ENCODE peak calls at places on chromosome 3, in nine cellular contexts. R is neural progenitor cell, I is RWPE1, W is heart left ventricle, U is fibroblast of villous mesenchyme, P is stomach, Z is GM12864, F is retinal pigment epithelial cell, N is choroid plexus epithelial cell. Q is an unnamed sample.

GRCh38 chr3:73419179-73419803 is 205.4 kb downstream of the PDZRN3 start:
- DNase-seq in R (peak), I (no peak), W (no peak), U (peak), P (no peak), Z (no peak), F (no peak), N (peak), Q (no peak)

GRCh38 chr3:156356537-156357363 is 198.2 kb downstream of the SSR3 start:
- DNase-seq in R (no peak), I (no peak), W (no peak), U (no peak), P (no peak), Z (no peak), F (no peak), N (peak), Q (no peak)

GRCh38 chr3:143152043-143152442 is 32.5 kb downstream of the CHST2 start:
- DNase-seq in R (no peak), I (no peak), W (no peak), U (no peak), P (no peak), Z (no peak), F (no peak), N (no peak), Q (no peak)

GRCh38 chr3:77186319-77186718 is 146.4 kb downstream of the ROBO2 start:
- DNase-seq in R (no peak), I (no peak), W (no peak), U (no peak), P (no peak), Z (no peak), F (no peak), N (no peak), Q (no peak)

GRCh38 chr3:123935830-123936229 is 25.2 kb downstream of the CCDC14 start:
- DNase-seq in R (no peak), I (no peak), W (no peak), U (no peak), P (no peak), Z (no peak), F (no peak), N (no peak), Q (no peak)

GRCh38 chr3:13851091-13851849 is 28.6 kb downstream of the WNT7A start:
- DNase-seq in R (no peak), I (no peak), W (no peak), U (no peak), P (no peak), Z (no peak), F (no peak), N (no peak), Q (no peak)

GRCh38 chr3:69009559-69010410 is 3.7 kb downstream of the EOGT start:
- DNase-seq in R (peak), I (no peak), W (no peak), U (peak), P (no peak), Z (no peak), F (peak), N (peak), Q (no peak)

GRCh38 chr3:188776447-188776846 is 395.3 kb upstream of the TPRG1 start:
- DNase-seq in R (peak), I (no peak), W (no peak), U (no peak), P (no peak), Z (no peak), F (no peak), N (peak), Q (no peak)

GRCh38 chr3:46695177-46695961 is 1.9 kb upstream of the ALS2CL start:
- DNase-seq in R (peak), I (no peak), W (peak), U (no peak), P (peak), Z (no peak), F (no peak), N (no peak), Q (no peak)

GRCh38 chr3:15313461-15313860 is 18.9 kb downstream of the SH3BP5 start:
- DNase-seq in R (no peak), I (no peak), W (no peak), U (no peak), P (no peak), Z (no peak), F (no peak), N (no peak), Q (no peak)

GRCh38 chr3:162586591-162586990 is 1090.0 kb downstream of the OTOL1 start:
- DNase-seq in R (no peak), I (no peak), W (no peak), U (peak), P (no peak), Z (no peak), F (no peak), N (peak), Q (no peak)

GRCh38 chr3:141431411-141432378 is 55.1 kb upstream of the RASA2 start:
- DNase-seq in R (no peak), I (no peak), W (no peak), U (peak), P (no peak), Z (no peak), F (peak), N (no peak), Q (no peak)

GRCh38 chr3:96814581-96815567 is at the start of gene EPHA6:
- DNase-seq in R (peak), I (no peak), W (peak), U (no peak), P (no peak), Z (no peak), F (no peak), N (no peak), Q (no peak)

GRCh38 chr3:377158-377561 is 180.6 kb downstream of the CHL1 start:
- DNase-seq in R (peak), I (no peak), W (no peak), U (peak), P (no peak), Z (peak), F (no peak), N (peak), Q (no peak)

GRCh38 chr3:12603969-12604368 is 47.1 kb downstream of the MKRN2 start:
- DNase-seq in R (no peak), I (no peak), W (no peak), U (no peak), P (no peak), Z (no peak), F (no peak), N (no peak), Q (no peak)

GRCh38 chr3:12598890-12599289 is 42.0 kb downstream of the MKRN2 start:
- DNase-seq in R (no peak), I (no peak), W (no peak), U (no peak), P (no peak), Z (no peak), F (no peak), N (no peak), Q (no peak)

GRCh38 chr3:12601072-12601471 is 44.2 kb downstream of the MKRN2 start:
- DNase-seq in R (no peak), I (no peak), W (no peak), U (peak), P (no peak), Z (no peak), F (no peak), N (peak), Q (no peak)
- TF ChIP-seq CTCF in R (no peak), I (no peak), W (no peak), U (peak), P (no peak), Z (no peak), F (peak), N (peak), Q (peak)

GRCh38 chr3:186096295-186096694 is 12.6 kb downstream of the ETV5 start:
- DNase-seq in R (peak), I (no peak), W (no peak), U (no peak), P (no peak), Z (no peak), F (no peak), N (no peak), Q (no peak)

GRCh38 chr3:186097663-186098451 is 11.0 kb downstream of the ETV5 start:
- DNase-seq in R (peak), I (peak), W (peak), U (peak), P (peak), Z (no peak), F (peak), N (peak), Q (peak)

GRCh38 chr3:186095584-186096061 is 13.3 kb downstream of the ETV5 start:
- DNase-seq in R (no peak), I (no peak), W (no peak), U (no peak), P (peak), Z (no peak), F (no peak), N (no peak), Q (no peak)

GRCh38 chr3:186098740-186099139 is 10.1 kb downstream of the ETV5 start:
- DNase-seq in R (no peak), I (no peak), W (no peak), U (no peak), P (no peak), Z (no peak), F (no peak), N (no peak), Q (no peak)

GRCh38 chr3:186097317-186097662 is 11.6 kb downstream of the ETV5 start:
- DNase-seq in R (no peak), I (no peak), W (no peak), U (no peak), P (no peak), Z (no peak), F (no peak), N (no peak), Q (no peak)
- TF ChIP-seq CTCF in R (no peak), I (no peak), W (no peak), U (no peak), P (no peak), Z (no peak), F (peak), N (peak), Q (no peak)

GRCh38 chr3:111617912-111618601 is 22.9 kb upstream of the ZBED2 start:
- DNase-seq in R (no peak), I (no peak), W (peak), U (no peak), P (no peak), Z (no peak), F (no peak), N (no peak), Q (no peak)

GRCh38 chr3:111621535-111621934 is 26.4 kb upstream of the ZBED2 start:
- DNase-seq in R (peak), I (no peak), W (no peak), U (no peak), P (no peak), Z (no peak), F (no peak), N (no peak), Q (no peak)

GRCh38 chr3:111617406-111617805 is 22.3 kb upstream of the ZBED2 start:
- DNase-seq in R (no peak), I (no peak), W (no peak), U (no peak), P (no peak), Z (no peak), F (no peak), N (no peak), Q (no peak)

GRCh38 chr3:111618945-111619344 is 23.8 kb upstream of the ZBED2 start:
- DNase-seq in R (no peak), I (no peak), W (no peak), U (no peak), P (no peak), Z (no peak), F (no peak), N (no peak), Q (no peak)

DNA sequence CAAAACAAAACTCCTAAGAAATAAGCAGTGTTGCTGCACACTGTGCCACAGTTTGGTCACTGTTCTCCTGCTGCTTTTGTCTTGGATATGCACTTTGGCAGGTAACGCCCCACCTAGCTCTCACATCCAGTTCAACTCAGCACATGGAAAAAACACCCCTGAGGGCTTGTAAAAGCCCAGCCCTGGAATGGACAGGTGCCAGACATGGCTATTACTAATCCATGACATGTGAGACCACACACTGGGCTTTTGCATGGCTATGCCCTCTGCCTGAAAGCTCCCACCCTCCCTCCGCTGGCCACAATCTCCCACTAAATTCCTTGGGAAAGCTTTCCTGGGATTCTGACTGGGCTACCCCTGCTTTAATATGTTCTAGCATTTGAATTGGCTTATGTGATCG is 24.7 kb upstream of the ZBED2 start:
- DNase-seq in R (no peak), I (peak), W (no peak), U (no peak), P (no peak), Z (no peak), F (peak), N (no peak), Q (no peak)
- TF ChIP-seq CTCF in R (no peak), I (no peak), W (no peak), U (no peak), P (no peak), Z (no peak), F (no peak), N (no peak), Q (no peak)

GRCh38 chr3:36960502-36960901 is 15.6 kb upstream of the TRANK1 start:
- DNase-seq in R (no peak), I (no peak), W (no peak), U (no peak), P (no peak), Z (no peak), F (no peak), N (no peak), Q (no peak)
- TF ChIP-seq CTCF in R (no peak), I (no peak), W (no peak), U (no peak), P (no peak), Z (peak), F (no peak), N (no peak), Q (no peak)

GRCh38 chr3:133925960-133926735 is 30.5 kb upstream of the RAB6B start:
- DNase-seq in R (no peak), I (no peak), W (no peak), U (no peak), P (no peak), Z (no peak), F (no peak), N (no peak), Q (peak)

GRCh38 chr3:133927543-133928066 is 31.9 kb upstream of the RAB6B start:
- DNase-seq in R (peak), I (peak), W (peak), U (peak), P (peak), Z (no peak), F (no peak), N (no peak), Q (peak)

GRCh38 chr3:133928903-133929607 is 33.4 kb upstream of the RAB6B start:
- DNase-seq in R (no peak), I (no peak), W (no peak), U (no peak), P (no peak), Z (no peak), F (no peak), N (no peak), Q (peak)

GRCh38 chr3:133928136-133928893 is 32.6 kb upstream of the RAB6B start:
- DNase-seq in R (no peak), I (no peak), W (no peak), U (no peak), P (no peak), Z (no peak), F (no peak), N (no peak), Q (peak)

DNA sequence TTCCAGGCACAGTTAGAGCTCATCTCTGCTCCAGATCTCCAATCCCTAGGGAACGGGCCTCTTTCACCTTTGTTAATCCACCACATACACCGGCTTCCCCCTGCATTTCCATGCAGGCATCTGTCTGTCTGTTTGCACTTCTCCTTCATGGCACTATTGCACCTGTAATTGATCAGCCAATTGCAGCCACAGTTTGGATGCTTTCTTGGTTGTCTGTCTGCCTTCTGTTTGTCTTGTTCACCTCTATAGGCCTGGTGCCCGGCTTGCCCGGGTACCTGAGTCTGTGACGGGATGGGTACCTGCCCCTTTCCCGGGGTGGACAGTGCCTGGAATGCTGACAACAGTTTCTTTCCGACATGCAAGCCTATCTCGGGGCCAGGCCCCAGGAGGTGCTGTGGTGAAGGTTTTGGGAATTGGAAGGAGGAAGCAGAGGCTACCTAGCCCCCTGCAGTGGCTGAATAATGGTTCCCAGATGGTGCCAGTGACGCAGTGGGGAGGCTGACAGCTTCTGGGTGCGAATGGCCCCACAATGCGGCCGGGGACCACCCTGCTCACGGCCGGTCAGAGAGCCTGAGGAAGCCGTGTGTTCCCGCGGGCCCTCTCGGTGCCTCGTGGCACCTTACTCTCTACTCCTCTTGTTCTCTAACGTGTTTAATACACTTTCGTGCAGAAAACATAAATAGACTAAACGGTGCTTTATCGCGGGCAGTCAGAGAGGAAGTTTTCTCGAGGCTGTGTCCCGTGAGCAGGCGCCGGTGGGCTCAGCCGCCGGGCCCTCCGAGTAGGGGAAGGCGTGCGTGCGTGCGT is 31.3 kb upstream of the RAB6B start:
- DNase-seq in R (peak), I (no peak), W (no peak), U (no peak), P (no peak), Z (no peak), F (no peak), N (no peak), Q (peak)
- TF ChIP-seq CTCF in R (peak), I (no peak), W (no peak), U (no peak), P (no peak), Z (no peak), F (peak), N (peak), Q (no peak)

GRCh38 chr3:139434764-139435291 is 41.5 kb downstream of the RBP2 start:
- DNase-seq in R (no peak), I (peak), W (peak), U (peak), P (no peak), Z (no peak), F (peak), N (peak), Q (no peak)
- TF ChIP-seq CTCF in R (no peak), I (peak), W (no peak), U (no peak), P (no peak), Z (no peak), F (peak), N (peak), Q (no peak)

GRCh38 chr3:165406425-165406824 is 210.2 kb upstream of the SLITRK3 start:
- DNase-seq in R (no peak), I (peak), W (no peak), U (no peak), P (no peak), Z (no peak), F (no peak), N (no peak), Q (no peak)

GRCh38 chr3:165404357-165405042 is 208.3 kb upstream of the SLITRK3 start:
- DNase-seq in R (no peak), I (no peak), W (no peak), U (no peak), P (no peak), Z (no peak), F (no peak), N (no peak), Q (no peak)
- TF ChIP-seq CTCF in R (no peak), I (no peak), W (no peak), U (no peak), P (no peak), Z (no peak), F (no peak), N (no peak), Q (no peak)

GRCh38 chr3:31879365-31879764 is 101.7 kb downstream of the OSBPL10 start:
- DNase-seq in R (no peak), I (no peak), W (no peak), U (no peak), P (no peak), Z (no peak), F (no peak), N (no peak), Q (no peak)

GRCh38 chr3:31882431-31882830 is 98.6 kb downstream of the OSBPL10 start:
- DNase-seq in R (no peak), I (no peak), W (no peak), U (no peak), P (no peak), Z (no peak), F (no peak), N (no peak), Q (no peak)

GRCh38 chr3:31880482-31881078 is 100.5 kb downstream of the OSBPL10 start:
- DNase-seq in R (no peak), I (peak), W (no peak), U (no peak), P (no peak), Z (no peak), F (no peak), N (no peak), Q (no peak)

GRCh38 chr3:31878231-31878838 is 102.7 kb downstream of the OSBPL10 start:
- DNase-seq in R (no peak), I (no peak), W (no peak), U (peak), P (no peak), Z (no peak), F (no peak), N (peak), Q (no peak)

GRCh38 chr3:31880020-31880419 is 101.0 kb downstream of the OSBPL10 start:
- DNase-seq in R (no peak), I (no peak), W (no peak), U (peak), P (no peak), Z (no peak), F (no peak), N (peak), Q (no peak)
- TF ChIP-seq CTCF in R (no peak), I (peak), W (no peak), U (peak), P (no peak), Z (no peak), F (peak), N (peak), Q (no peak)